ENCODE peak calls at places on chromosomes 4 and X, in ten cellular contexts. One of them, this sample, is unnamed.

GRCh38 chrX:17355976-17356375 is 19.0 kb upstream of the NHS start:
- DNase-seq in endodermal cell: no peak
- DNase-seq in adrenal gland: no peak
- DNase-seq in heart left ventricle: no peak
- DNase-seq in transverse colon: no peak
- DNase-seq in PC-3: no peak
- DNase-seq in naive thymus-derived CD4-positive, alpha-beta T cell: no peak
- DNase-seq in cardiac muscle cell: no peak
- DNase-seq in A673: no peak
- DNase-seq in A549: no peak
- DNase-seq in this sample: no peak

GRCh38 chr4:78165758-78166157 is 108.6 kb downstream of the FRAS1 start:
- DNase-seq in naive thymus-derived CD4-positive, alpha-beta T cell: no peak
- DNase-seq in transverse colon: no peak
- DNase-seq in heart left ventricle: no peak
- DNase-seq in A673: no peak
- DNase-seq in cardiac muscle cell: no peak
- DNase-seq in A549: no peak
- DNase-seq in adrenal gland: no peak
- DNase-seq in endodermal cell: no peak
- DNase-seq in PC-3: no peak
- DNase-seq in this sample: no peak

GRCh38 chrX:119190736-119191282 is 45.3 kb upstream of the PGRMC1 start:
- DNase-seq in A673: peak; percentile 2
- DNase-seq in PC-3: no peak
- DNase-seq in endodermal cell: no peak
- DNase-seq in cardiac muscle cell: peak; percentile 62
- DNase-seq in adrenal gland: peak; percentile 35
- DNase-seq in heart left ventricle: no peak
- DNase-seq in A549: no peak
- DNase-seq in transverse colon: no peak
- DNase-seq in naive thymus-derived CD4-positive, alpha-beta T cell: no peak
- DNase-seq in this sample: no peak

GRCh38 chr4:88012652-88013051 is 5.2 kb downstream of the PKD2 start:
- DNase-seq in heart left ventricle: no peak
- DNase-seq in A673: no peak
- DNase-seq in transverse colon: no peak
- DNase-seq in PC-3: no peak
- DNase-seq in endodermal cell: no peak
- DNase-seq in A549: no peak
- DNase-seq in naive thymus-derived CD4-positive, alpha-beta T cell: no peak
- DNase-seq in cardiac muscle cell: no peak
- DNase-seq in adrenal gland: no peak
- DNase-seq in this sample: no peak

GRCh38 chrX:133307094-133307493 is 88.9 kb upstream of the TFDP3 start:
- DNase-seq in endodermal cell: no peak
- DNase-seq in cardiac muscle cell: no peak
- DNase-seq in A549: no peak
- DNase-seq in A673: no peak
- DNase-seq in transverse colon: no peak
- DNase-seq in PC-3: no peak
- DNase-seq in naive thymus-derived CD4-positive, alpha-beta T cell: no peak
- DNase-seq in heart left ventricle: no peak
- DNase-seq in adrenal gland: no peak
- DNase-seq in this sample: no peak

GRCh38 chr4:139331185-139331584 is 28.9 kb upstream of the NDUFC1 start:
- DNase-seq in heart left ventricle: no peak
- DNase-seq in transverse colon: no peak
- DNase-seq in cardiac muscle cell: peak; percentile 14
- DNase-seq in adrenal gland: no peak
- DNase-seq in PC-3: no peak
- DNase-seq in A549: no peak
- DNase-seq in endodermal cell: no peak
- DNase-seq in naive thymus-derived CD4-positive, alpha-beta T cell: no peak
- DNase-seq in A673: no peak
- DNase-seq in this sample: no peak

GRCh38 chrX:149713279-149714050 is 1.6 kb downstream of the MAGEA11 start:
- DNase-seq in transverse colon: no peak
- DNase-seq in heart left ventricle: no peak
- DNase-seq in naive thymus-derived CD4-positive, alpha-beta T cell: no peak
- DNase-seq in endodermal cell: no peak
- DNase-seq in A549: no peak
- DNase-seq in PC-3: no peak
- DNase-seq in adrenal gland: no peak
- DNase-seq in A673: no peak
- DNase-seq in cardiac muscle cell: no peak
- DNase-seq in this sample: no peak

GRCh38 chrX:127708155-127708554 is 344.0 kb downstream of the ACTRT1 start:
- DNase-seq in A673: no peak
- DNase-seq in endodermal cell: no peak
- DNase-seq in cardiac muscle cell: no peak
- DNase-seq in PC-3: peak; percentile 47
- DNase-seq in transverse colon: no peak
- DNase-seq in adrenal gland: no peak
- DNase-seq in A549: no peak
- DNase-seq in naive thymus-derived CD4-positive, alpha-beta T cell: no peak
- DNase-seq in heart left ventricle: no peak
- DNase-seq in this sample: no peak

GRCh38 chrX:41435708-41436107 is 11.4 kb upstream of the NYX start:
- DNase-seq in cardiac muscle cell: no peak
- DNase-seq in adrenal gland: no peak
- DNase-seq in heart left ventricle: no peak
- DNase-seq in transverse colon: no peak
- DNase-seq in naive thymus-derived CD4-positive, alpha-beta T cell: no peak
- DNase-seq in endodermal cell: no peak
- DNase-seq in A673: peak; percentile 23
- DNase-seq in A549: no peak
- DNase-seq in PC-3: no peak
- DNase-seq in this sample: no peak

GRCh38 chr4:107034982-107035710 is 967 bp downstream of the DKK2 start:
- DNase-seq in naive thymus-derived CD4-positive, alpha-beta T cell: no peak
- DNase-seq in adrenal gland: no peak
- DNase-seq in endodermal cell: peak; percentile 79
- DNase-seq in A673: peak; percentile 65
- DNase-seq in heart left ventricle: peak; percentile 47
- DNase-seq in transverse colon: peak; percentile 6
- DNase-seq in PC-3: no peak
- DNase-seq in cardiac muscle cell: peak; percentile 29
- DNase-seq in A549: no peak
- DNase-seq in this sample: no peak

GRCh38 chrX:148620023-148620422 is 119.6 kb downstream of the AFF2 start:
- DNase-seq in naive thymus-derived CD4-positive, alpha-beta T cell: no peak
- DNase-seq in cardiac muscle cell: no peak
- DNase-seq in adrenal gland: no peak
- DNase-seq in transverse colon: no peak
- DNase-seq in heart left ventricle: no peak
- DNase-seq in PC-3: no peak
- DNase-seq in A549: no peak
- DNase-seq in A673: no peak
- DNase-seq in endodermal cell: no peak
- DNase-seq in this sample: no peak

GRCh38 chr4:134935320-134935719 is 733.7 kb upstream of the PABPC4L start:
- DNase-seq in A673: peak; percentile 26
- DNase-seq in cardiac muscle cell: peak; percentile 11
- DNase-seq in adrenal gland: no peak
- DNase-seq in heart left ventricle: no peak
- DNase-seq in naive thymus-derived CD4-positive, alpha-beta T cell: no peak
- DNase-seq in A549: peak; percentile 3
- DNase-seq in transverse colon: no peak
- DNase-seq in endodermal cell: peak; percentile 78
- DNase-seq in PC-3: peak; percentile 18
- DNase-seq in this sample: no peak

GRCh38 chr4:110636677-110637407 is 14.0 kb upstream of the PITX2 start:
- DNase-seq in transverse colon: peak; percentile 73
- DNase-seq in A673: peak; percentile 74
- DNase-seq in PC-3: no peak
- DNase-seq in naive thymus-derived CD4-positive, alpha-beta T cell: no peak
- DNase-seq in cardiac muscle cell: peak; percentile 60
- DNase-seq in A549: peak; percentile 56
- DNase-seq in endodermal cell: peak; percentile 88
- DNase-seq in heart left ventricle: no peak
- DNase-seq in adrenal gland: no peak
- DNase-seq in this sample: peak; percentile 86
- H3K4me3 ChIP-seq in transverse colon: no peak overlapping the region
- H3K4me3 ChIP-seq in A673: peak overlapping the region; percentile 57
- H3K4me3 ChIP-seq in PC-3: no peak overlapping the region
- H3K4me3 ChIP-seq in naive thymus-derived CD4-positive, alpha-beta T cell: no peak overlapping the region
- H3K4me3 ChIP-seq in cardiac muscle cell: peak overlapping the region; percentile 17
- H3K4me3 ChIP-seq in A549: peak overlapping the region; percentile 70
- H3K4me3 ChIP-seq in endodermal cell: peak overlapping the region; percentile 82
- H3K4me3 ChIP-seq in heart left ventricle: peak overlapping the region; percentile 42
- H3K4me3 ChIP-seq in adrenal gland: no peak overlapping the region
- H3K4me3 ChIP-seq in this sample: peak overlapping the region; percentile 73

DNA sequence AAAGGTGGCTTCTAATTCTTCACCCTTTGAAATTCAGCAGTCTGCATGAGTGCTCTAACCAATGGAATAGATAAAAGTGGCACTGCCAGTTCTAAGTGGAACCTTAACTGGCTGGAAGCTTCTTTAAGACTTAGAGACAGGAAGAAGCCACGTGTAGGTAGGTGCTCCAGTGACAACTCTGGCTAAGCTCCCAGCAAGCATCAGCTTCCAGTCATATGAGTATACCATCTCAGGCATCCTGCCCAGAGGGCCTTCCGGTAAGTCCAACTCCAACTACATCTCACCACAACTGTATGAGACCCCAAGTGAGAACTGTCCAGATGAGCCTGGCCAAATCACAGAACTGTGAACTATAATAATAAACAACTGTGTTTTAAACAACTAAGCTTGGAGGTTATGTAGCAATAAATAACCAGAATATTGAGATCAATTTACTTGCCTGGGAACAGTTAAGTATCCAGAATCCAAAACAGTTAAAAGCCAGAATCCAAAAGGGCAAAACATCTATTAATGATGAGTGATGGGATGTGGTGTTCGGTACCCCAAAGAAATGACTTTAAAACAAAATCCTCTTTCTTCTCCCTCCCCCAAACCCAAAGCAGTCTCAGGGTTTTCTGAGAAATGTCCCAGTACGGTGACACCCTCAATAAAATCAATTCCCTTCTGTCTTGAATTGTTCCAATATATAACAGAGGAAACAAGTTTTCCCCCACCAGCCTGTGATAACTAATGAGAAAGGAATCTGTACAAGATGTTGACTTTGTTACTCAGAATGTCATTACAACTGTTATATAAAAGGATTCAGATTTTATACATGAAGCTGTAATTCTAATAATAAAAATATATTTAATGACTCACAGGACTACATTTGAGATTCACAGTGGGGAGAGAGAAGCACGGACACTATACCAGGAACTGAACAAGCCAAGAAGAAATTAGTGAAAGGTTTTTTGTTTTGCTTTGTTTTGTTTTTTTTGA is 4.2 kb downstream of the TSPAN5 start:
- DNase-seq in transverse colon: no peak
- DNase-seq in A673: no peak
- DNase-seq in PC-3: peak; percentile 89
- DNase-seq in heart left ventricle: no peak
- DNase-seq in adrenal gland: no peak
- DNase-seq in endodermal cell: no peak
- DNase-seq in naive thymus-derived CD4-positive, alpha-beta T cell: no peak
- DNase-seq in A549: peak; percentile 25
- DNase-seq in cardiac muscle cell: peak; percentile 84
- DNase-seq in this sample: no peak
- H3K4me3 ChIP-seq in transverse colon: no peak overlapping the region
- H3K4me3 ChIP-seq in A673: no peak overlapping the region
- H3K4me3 ChIP-seq in PC-3: peak overlapping the region; percentile 86
- H3K4me3 ChIP-seq in heart left ventricle: no peak overlapping the region
- H3K4me3 ChIP-seq in adrenal gland: no peak overlapping the region
- H3K4me3 ChIP-seq in endodermal cell: no peak overlapping the region
- H3K4me3 ChIP-seq in naive thymus-derived CD4-positive, alpha-beta T cell: no peak overlapping the region
- H3K4me3 ChIP-seq in A549: no peak overlapping the region
- H3K4me3 ChIP-seq in cardiac muscle cell: no peak overlapping the region
- H3K4me3 ChIP-seq in this sample: no peak overlapping the region

GRCh38 chrX:151174581-151175282 is 1.7 kb upstream of the GPR50 start:
- DNase-seq in PC-3: no peak
- DNase-seq in A673: no peak
- DNase-seq in endodermal cell: peak; percentile 86
- DNase-seq in adrenal gland: no peak
- DNase-seq in naive thymus-derived CD4-positive, alpha-beta T cell: no peak
- DNase-seq in heart left ventricle: no peak
- DNase-seq in transverse colon: no peak
- DNase-seq in A549: no peak
- DNase-seq in cardiac muscle cell: no peak
- DNase-seq in this sample: no peak
- H3K4me3 ChIP-seq in PC-3: no peak overlapping the region
- H3K4me3 ChIP-seq in A673: no peak overlapping the region
- H3K4me3 ChIP-seq in endodermal cell: peak overlapping the region; percentile 76
- H3K4me3 ChIP-seq in adrenal gland: no peak overlapping the region
- H3K4me3 ChIP-seq in naive thymus-derived CD4-positive, alpha-beta T cell: no peak overlapping the region
- H3K4me3 ChIP-seq in heart left ventricle: no peak overlapping the region
- H3K4me3 ChIP-seq in transverse colon: no peak overlapping the region
- H3K4me3 ChIP-seq in A549: no peak overlapping the region
- H3K4me3 ChIP-seq in cardiac muscle cell: peak overlapping the region; percentile 9
- H3K4me3 ChIP-seq in this sample: no peak overlapping the region

GRCh38 chr4:75180217-75180616 is 247.3 kb downstream of the PARM1 start:
- DNase-seq in naive thymus-derived CD4-positive, alpha-beta T cell: no peak
- DNase-seq in adrenal gland: no peak
- DNase-seq in transverse colon: no peak
- DNase-seq in A549: no peak
- DNase-seq in cardiac muscle cell: no peak
- DNase-seq in heart left ventricle: no peak
- DNase-seq in A673: no peak
- DNase-seq in PC-3: peak; percentile 24
- DNase-seq in endodermal cell: no peak
- DNase-seq in this sample: no peak

GRCh38 chr4:75179510-75179909 is 246.6 kb downstream of the PARM1 start:
- DNase-seq in endodermal cell: no peak
- DNase-seq in PC-3: no peak
- DNase-seq in naive thymus-derived CD4-positive, alpha-beta T cell: no peak
- DNase-seq in A549: no peak
- DNase-seq in adrenal gland: no peak
- DNase-seq in transverse colon: no peak
- DNase-seq in cardiac muscle cell: no peak
- DNase-seq in heart left ventricle: no peak
- DNase-seq in A673: no peak
- DNase-seq in this sample: no peak

DNA sequence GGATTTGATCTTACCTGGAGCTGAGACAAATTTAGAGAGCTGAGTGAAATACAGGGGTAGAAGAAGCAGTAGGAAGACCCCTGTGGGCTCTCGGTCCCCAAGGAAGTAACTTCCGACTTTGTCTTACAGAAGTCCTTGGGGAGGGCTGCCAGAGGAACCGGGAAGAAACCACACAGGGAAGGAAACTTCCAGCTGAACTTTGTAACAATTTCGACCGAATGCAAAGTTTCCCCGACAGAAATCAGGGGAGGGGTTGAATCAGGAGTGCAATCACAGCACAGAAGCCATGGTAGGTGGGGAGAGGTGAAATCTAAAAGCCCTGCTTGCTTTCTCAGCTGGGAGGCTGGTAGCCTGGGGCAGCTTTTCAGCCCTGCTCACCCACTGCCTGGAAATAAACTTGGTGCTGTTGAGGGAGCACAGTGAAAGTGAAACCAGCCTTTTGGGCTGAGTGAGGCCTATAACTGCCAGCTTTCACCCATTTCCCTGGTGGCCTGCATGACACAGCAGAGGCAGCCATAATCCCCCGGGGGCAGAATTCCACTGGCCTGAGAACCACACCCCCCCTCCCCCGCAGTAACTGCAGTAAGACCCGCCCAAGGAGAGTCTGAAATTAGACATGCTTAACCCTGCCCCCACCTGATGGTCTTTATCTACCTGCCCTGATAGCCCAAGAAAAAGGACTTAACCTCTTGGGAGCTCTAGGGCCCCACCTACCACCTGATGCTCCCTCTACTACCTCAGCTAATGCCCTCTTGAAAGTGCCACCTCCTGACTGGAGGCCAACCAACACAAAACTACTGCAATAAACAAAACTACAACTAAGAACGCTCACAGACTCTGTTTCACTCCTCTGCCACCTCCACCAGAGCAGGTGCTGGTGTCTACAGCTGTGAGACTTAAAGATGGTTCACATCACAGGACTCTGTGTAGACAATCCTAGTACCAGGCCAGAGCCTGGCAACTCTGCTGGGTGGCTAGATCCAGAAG is 248.2 kb downstream of the PARM1 start:
- DNase-seq in transverse colon: peak; percentile 62
- DNase-seq in PC-3: peak; percentile 64
- DNase-seq in naive thymus-derived CD4-positive, alpha-beta T cell: no peak
- DNase-seq in cardiac muscle cell: peak; percentile 2
- DNase-seq in endodermal cell: peak; percentile 65
- DNase-seq in adrenal gland: no peak
- DNase-seq in A673: no peak
- DNase-seq in A549: no peak
- DNase-seq in heart left ventricle: no peak
- DNase-seq in this sample: peak; percentile 12
- H3K4me3 ChIP-seq in transverse colon: no peak overlapping the region
- H3K4me3 ChIP-seq in PC-3: peak overlapping the region; percentile 58
- H3K4me3 ChIP-seq in naive thymus-derived CD4-positive, alpha-beta T cell: no peak overlapping the region
- H3K4me3 ChIP-seq in cardiac muscle cell: no peak overlapping the region
- H3K4me3 ChIP-seq in endodermal cell: no peak overlapping the region
- H3K4me3 ChIP-seq in adrenal gland: no peak overlapping the region
- H3K4me3 ChIP-seq in A673: no peak overlapping the region
- H3K4me3 ChIP-seq in A549: no peak overlapping the region
- H3K4me3 ChIP-seq in heart left ventricle: no peak overlapping the region
- H3K4me3 ChIP-seq in this sample: no peak overlapping the region